ENCODE peak calls at places on chromosome 5, in four cellular contexts. P is dorsolateral prefrontal cortex, N is lung, Z is tibial artery. I is an unnamed sample.

GRCh38 chr5:45038366-45038987 is 229.7 kb downstream of the MRPS30 start:
- DNase-seq in P (no peak), N (no peak), Z (no peak), I (no peak)

GRCh38 chr5:155735388-155735787 is 591.6 kb upstream of the SGCD start:
- DNase-seq in P (no peak), N (no peak), Z (no peak), I (no peak)

GRCh38 chr5:141940695-141941271 is 17.1 kb downstream of the DELE1 start:
- DNase-seq in P (no peak), N (no peak), Z (peak), I (no peak)

GRCh38 chr5:36638056-36638455 is 31.6 kb downstream of the SLC1A3 start:
- DNase-seq in P (no peak), N (no peak), Z (no peak), I (no peak)

GRCh38 chr5:58477760-58478159 is 13.5 kb upstream of the GAPT start:
- DNase-seq in P (no peak), N (no peak), Z (no peak), I (no peak)

GRCh38 chr5:152046361-152046760 is 121.7 kb upstream of the GLRA1 start:
- DNase-seq in P (no peak), N (no peak), Z (no peak), I (no peak)

GRCh38 chr5:142301487-142302035 is 23.3 kb downstream of the SPRY4 start:
- DNase-seq in P (no peak), N (no peak), Z (no peak), I (no peak)

GRCh38 chr5:163089233-163089632 is 348.2 kb upstream of the CCNG1 start:
- DNase-seq in P (no peak), N (no peak), Z (no peak), I (no peak)

GRCh38 chr5:307306-307705 is 14.2 kb upstream of the AHRR start:
- DNase-seq in P (no peak), N (no peak), Z (no peak), I (no peak)

GRCh38 chr5:110854200-110854599 is 115.4 kb downstream of the SLC25A46 start:
- DNase-seq in P (no peak), N (no peak), Z (no peak), I (no peak)

GRCh38 chr5:141849371-141850182 is 28.6 kb downstream of the PCDH1 start:
- DNase-seq in P (peak), N (peak), Z (peak), I (peak)

GRCh38 chr5:113022661-113023060 is 46.1 kb downstream of the DCP2 start:
- DNase-seq in P (no peak), N (no peak), Z (no peak), I (no peak)

GRCh38 chr5:100854594-100854993 is 48.5 kb downstream of the ST8SIA4 start:
- DNase-seq in P (no peak), N (no peak), Z (no peak), I (no peak)

DNA sequence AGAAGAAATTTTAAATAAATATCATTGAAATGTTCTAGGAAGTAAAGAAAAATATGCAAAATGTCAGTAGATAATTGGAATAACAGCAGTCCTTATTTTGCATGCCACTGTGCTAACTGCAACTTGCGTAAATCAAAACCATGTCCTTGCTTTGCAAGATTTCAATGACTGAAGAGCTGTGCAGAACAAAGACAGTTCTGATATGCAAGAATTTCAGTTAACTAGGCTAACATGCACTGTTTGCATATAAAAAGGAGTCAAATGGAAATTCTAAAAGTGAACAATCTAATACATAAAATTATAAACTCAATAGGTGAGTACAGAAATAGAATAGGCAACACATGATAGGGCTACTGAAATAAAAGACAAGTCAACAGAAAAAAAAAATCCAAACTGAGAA is 1844.6 kb upstream of the NUDT12 start:
- DNase-seq in P (no peak), N (no peak), Z (no peak), I (no peak)
- H3K27ac ChIP-seq in P (no peak), N (no peak), Z (no peak), I (no peak)

GRCh38 chr5:75522025-75522424 is 10.3 kb downstream of the POLK start:
- DNase-seq in P (no peak), N (no peak), Z (no peak), I (no peak)
- H3K27ac ChIP-seq in P (no peak), N (no peak), Z (peak), I (no peak)

GRCh38 chr5:144169904-144170275 is 569 bp downstream of the YIPF5 start:
- DNase-seq in P (no peak), N (no peak), Z (no peak), I (no peak)
- H3K27ac ChIP-seq in P (no peak), N (peak), Z (peak), I (no peak)

GRCh38 chr5:14186132-14186830 is 43.1 kb downstream of the TRIO start:
- DNase-seq in P (no peak), N (no peak), Z (no peak), I (no peak)

GRCh38 chr5:14188778-14189177 is 45.6 kb downstream of the TRIO start:
- DNase-seq in P (no peak), N (no peak), Z (no peak), I (no peak)

GRCh38 chr5:14187660-14188059 is 44.5 kb downstream of the TRIO start:
- DNase-seq in P (no peak), N (no peak), Z (no peak), I (no peak)

GRCh38 chr5:14185336-14186131 is 42.4 kb downstream of the TRIO start:
- DNase-seq in P (no peak), N (no peak), Z (no peak), I (no peak)

DNA sequence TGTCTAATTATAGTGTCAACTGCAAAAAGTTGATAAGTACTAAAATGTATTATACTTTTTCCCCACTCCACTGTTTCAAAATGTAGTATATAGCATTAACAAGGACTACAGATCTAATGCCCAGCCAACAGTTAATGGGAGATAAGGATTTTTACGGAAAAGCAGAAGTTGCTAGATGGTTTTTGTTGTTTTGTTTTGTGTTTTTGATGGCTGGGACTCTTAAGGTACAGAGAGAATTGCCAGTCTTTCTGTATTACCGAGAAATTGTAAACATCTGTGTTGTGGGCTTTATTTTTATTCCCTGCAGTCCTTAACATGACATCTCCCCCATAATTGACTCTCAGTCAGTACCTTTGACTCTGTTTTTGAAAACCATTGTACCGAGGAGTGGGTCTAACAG is 44.0 kb downstream of the TRIO start:
- DNase-seq in P (no peak), N (no peak), Z (no peak), I (no peak)
- H3K27ac ChIP-seq in P (peak), N (no peak), Z (peak), I (no peak)

GRCh38 chr5:169746147-169746694 is 109.1 kb downstream of the DOCK2 start:
- DNase-seq in P (no peak), N (no peak), Z (no peak), I (no peak)

GRCh38 chr5:169748189-169748588 is 111.1 kb downstream of the DOCK2 start:
- DNase-seq in P (no peak), N (no peak), Z (no peak), I (no peak)

GRCh38 chr5:169742773-169743296 is 105.8 kb downstream of the DOCK2 start:
- DNase-seq in P (no peak), N (no peak), Z (no peak), I (no peak)

GRCh38 chr5:169744336-169744735 is 107.3 kb downstream of the DOCK2 start:
- DNase-seq in P (no peak), N (no peak), Z (no peak), I (no peak)

GRCh38 chr5:169745441-169746146 is 108.5 kb downstream of the DOCK2 start:
- DNase-seq in P (no peak), N (no peak), Z (no peak), I (no peak)
- H3K27ac ChIP-seq in P (no peak), N (no peak), Z (no peak), I (no peak)

DNA sequence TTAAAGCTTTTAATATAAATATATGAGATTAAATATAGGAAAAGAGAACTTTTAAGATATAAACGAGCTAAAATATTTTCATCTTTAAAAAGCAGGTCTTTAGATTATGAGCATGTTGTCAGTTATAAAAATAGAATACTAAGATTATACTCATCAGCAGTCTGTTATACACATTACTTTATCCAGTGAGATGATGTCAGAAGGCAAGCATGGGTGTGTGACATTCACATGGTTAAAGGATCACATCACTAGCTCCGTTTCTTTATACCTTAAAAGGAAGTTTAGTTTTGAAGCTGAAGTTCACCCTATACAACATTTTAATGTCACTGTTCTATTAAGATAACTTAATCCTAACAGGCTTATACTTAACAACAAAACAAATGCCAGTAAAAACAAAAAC is 59.7 kb downstream of the RICTOR start:
- DNase-seq in P (no peak), N (no peak), Z (no peak), I (no peak)
- H3K27ac ChIP-seq in P (no peak), N (no peak), Z (peak), I (no peak)

DNA sequence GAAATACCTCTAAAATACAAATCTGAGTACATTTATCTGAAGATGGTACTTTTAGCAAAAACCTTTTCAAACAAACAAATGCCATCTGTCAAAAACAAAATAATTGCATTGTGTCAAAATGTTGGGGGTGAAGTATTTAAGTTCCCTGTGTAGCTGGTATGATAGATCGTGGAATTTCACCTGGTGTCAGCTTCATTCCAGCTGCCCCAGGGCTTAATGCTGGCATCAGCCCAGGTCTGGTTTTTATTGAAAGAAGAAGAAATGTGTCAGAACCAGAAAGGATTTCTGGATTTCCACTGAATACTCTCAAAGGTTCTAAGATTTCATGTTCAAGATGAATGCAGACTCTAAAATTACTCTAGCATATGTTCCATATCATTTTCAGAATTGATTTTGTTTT is 148.8 kb upstream of the GRAMD2B start:
- DNase-seq in P (no peak), N (no peak), Z (no peak), I (no peak)
- H3K27ac ChIP-seq in P (no peak), N (no peak), Z (no peak), I (no peak)

DNA sequence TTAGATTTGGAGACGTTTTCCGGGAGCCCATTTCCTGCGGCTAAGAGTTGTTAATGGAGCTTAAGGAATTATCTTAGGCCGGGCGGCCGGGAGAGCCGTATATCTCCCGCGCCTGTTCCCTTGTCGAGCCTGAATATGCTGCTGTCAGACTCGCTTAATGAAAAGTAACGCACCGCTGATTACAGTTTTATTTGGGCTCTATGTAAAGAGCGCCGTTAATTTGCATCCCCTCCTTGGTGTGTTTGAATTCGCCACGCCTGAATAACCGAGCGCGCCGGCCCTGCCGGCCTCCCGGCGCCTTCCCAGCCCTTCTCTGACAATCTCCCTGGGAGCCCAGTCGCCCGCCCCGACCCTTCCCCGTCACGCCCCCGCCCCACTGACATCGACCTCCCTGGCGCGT is 7.9 kb downstream of the IRX4 start:
- DNase-seq in P (no peak), N (no peak), Z (no peak), I (no peak)
- H3K27ac ChIP-seq in P (no peak), N (no peak), Z (no peak), I (no peak)

DNA sequence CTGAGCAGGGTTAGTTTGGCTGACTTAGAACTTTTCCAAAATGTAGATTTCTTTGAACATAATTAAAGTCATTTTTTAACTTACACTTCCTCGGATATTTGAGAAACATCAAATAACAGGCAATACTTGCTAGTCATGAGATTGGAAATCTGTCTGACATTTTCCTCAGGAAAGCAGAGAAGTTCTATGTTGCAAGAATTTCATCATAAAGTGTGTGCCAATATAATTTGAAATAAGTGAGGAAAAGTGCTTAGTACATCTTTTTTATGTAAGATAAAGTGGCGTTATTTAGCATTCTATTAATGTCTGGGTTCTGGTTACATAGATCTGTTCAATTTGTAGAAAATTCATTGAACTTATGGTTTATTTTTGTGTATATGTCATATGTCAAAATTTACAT is 48.7 kb upstream of the C5orf47 start:
- DNase-seq in P (no peak), N (no peak), Z (no peak), I (no peak)
- H3K27ac ChIP-seq in P (no peak), N (no peak), Z (no peak), I (no peak)

DNA sequence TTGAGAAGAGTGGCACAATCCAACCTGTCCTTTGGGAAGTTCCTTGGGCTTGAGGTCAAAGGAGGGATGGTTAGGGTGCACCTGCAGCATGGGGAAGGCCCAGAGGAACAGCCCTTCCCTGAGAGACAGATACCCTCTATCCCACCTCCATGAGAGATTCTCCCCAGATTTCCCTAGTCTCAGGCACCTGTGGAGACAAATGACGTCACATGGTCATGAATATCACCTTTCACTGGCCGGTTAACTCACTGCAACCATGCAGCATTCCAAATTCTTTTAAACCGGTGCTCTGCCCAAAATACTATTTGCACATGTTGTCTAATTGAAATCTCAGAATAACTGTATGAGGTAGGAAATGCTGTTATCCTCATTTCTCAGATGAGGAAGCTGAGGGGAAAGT is 15.6 kb upstream of the TRIO start:
- DNase-seq in P (no peak), N (no peak), Z (no peak), I (no peak)
- H3K27ac ChIP-seq in P (no peak), N (no peak), Z (no peak), I (no peak)